ENCODE peak calls at places on chromosomes 6 and 20, in ten cellular contexts. One of them, this sample, is unnamed.

GRCh38 chr20:57053798-57054552 is 212.5 kb downstream of the BMP7 start:
- DNase-seq in stomach: no peak
- DNase-seq in uterus: no peak
- DNase-seq in tibial nerve: no peak
- DNase-seq in heart left ventricle: no peak
- DNase-seq in sigmoid colon: peak; percentile 46
- DNase-seq in transverse colon: no peak
- DNase-seq in A549: no peak
- DNase-seq in IMR-90: no peak
- DNase-seq in lower leg skin: no peak
- DNase-seq in this sample: no peak

GRCh38 chr6:158115508-158115907 is 52.6 kb downstream of the SERAC1 start:
- DNase-seq in A549: no peak
- DNase-seq in heart left ventricle: no peak
- DNase-seq in tibial nerve: no peak
- DNase-seq in sigmoid colon: no peak
- DNase-seq in IMR-90: no peak
- DNase-seq in transverse colon: no peak
- DNase-seq in lower leg skin: no peak
- DNase-seq in stomach: no peak
- DNase-seq in uterus: no peak
- DNase-seq in this sample: no peak

GRCh38 chr6:127971945-127972391 is 71.1 kb upstream of the THEMIS start:
- DNase-seq in sigmoid colon: no peak
- DNase-seq in uterus: no peak
- DNase-seq in stomach: no peak
- DNase-seq in IMR-90: peak; percentile 70
- DNase-seq in transverse colon: no peak
- DNase-seq in lower leg skin: no peak
- DNase-seq in heart left ventricle: no peak
- DNase-seq in A549: peak; percentile 1
- DNase-seq in tibial nerve: no peak
- DNase-seq in this sample: no peak

GRCh38 chr6:129501401-129502051 is 208.5 kb downstream of the ARHGAP18 start:
- DNase-seq in A549: peak; percentile 41
- DNase-seq in uterus: peak; percentile 65
- DNase-seq in tibial nerve: no peak
- DNase-seq in sigmoid colon: peak; percentile 73
- DNase-seq in stomach: peak; percentile 33
- DNase-seq in heart left ventricle: no peak
- DNase-seq in IMR-90: peak; percentile 96
- DNase-seq in lower leg skin: no peak
- DNase-seq in transverse colon: peak; percentile 14
- DNase-seq in this sample: peak; percentile 81

GRCh38 chr20:32829291-32830005 is 9.7 kb downstream of the MAPRE1 start:
- DNase-seq in IMR-90: peak; percentile 24
- DNase-seq in sigmoid colon: peak; percentile 78
- DNase-seq in stomach: no peak
- DNase-seq in heart left ventricle: no peak
- DNase-seq in lower leg skin: no peak
- DNase-seq in transverse colon: no peak
- DNase-seq in tibial nerve: no peak
- DNase-seq in uterus: no peak
- DNase-seq in A549: no peak
- DNase-seq in this sample: no peak

GRCh38 chr6:146543940-146544661 is 468 bp downstream of the RAB32 start:
- DNase-seq in heart left ventricle: peak; percentile 34
- DNase-seq in tibial nerve: peak; percentile 18
- DNase-seq in lower leg skin: peak; percentile 89
- DNase-seq in transverse colon: peak; percentile 67
- DNase-seq in uterus: no peak
- DNase-seq in IMR-90: peak; percentile 38
- DNase-seq in sigmoid colon: peak; percentile 70
- DNase-seq in A549: peak; percentile 54
- DNase-seq in stomach: peak; percentile 49
- DNase-seq in this sample: peak; percentile 30

GRCh38 chr6:12884983-12885382 is 168.4 kb downstream of the PHACTR1 start:
- DNase-seq in lower leg skin: no peak
- DNase-seq in heart left ventricle: no peak
- DNase-seq in A549: no peak
- DNase-seq in tibial nerve: no peak
- DNase-seq in uterus: no peak
- DNase-seq in stomach: no peak
- DNase-seq in IMR-90: no peak
- DNase-seq in sigmoid colon: no peak
- DNase-seq in transverse colon: no peak
- DNase-seq in this sample: no peak

GRCh38 chr6:118784641-118785164 is 109.2 kb upstream of the ASF1A start:
- DNase-seq in heart left ventricle: peak; percentile 19
- DNase-seq in sigmoid colon: no peak
- DNase-seq in uterus: peak; percentile 52
- DNase-seq in tibial nerve: peak; percentile 28
- DNase-seq in IMR-90: peak; percentile 7
- DNase-seq in transverse colon: no peak
- DNase-seq in stomach: no peak
- DNase-seq in lower leg skin: no peak
- DNase-seq in A549: no peak
- DNase-seq in this sample: no peak

GRCh38 chr6:136609878-136610706 is 59.9 kb upstream of the MAP7 start:
- DNase-seq in stomach: peak; percentile 64
- DNase-seq in sigmoid colon: peak; percentile 85
- DNase-seq in uterus: peak; percentile 58
- DNase-seq in transverse colon: peak; percentile 72
- DNase-seq in tibial nerve: no peak
- DNase-seq in lower leg skin: no peak
- DNase-seq in A549: peak; percentile 96
- DNase-seq in heart left ventricle: peak; percentile 22
- DNase-seq in IMR-90: peak; percentile 100
- DNase-seq in this sample: peak; percentile 35

GRCh38 chr20:53847118-53847842 is 223.1 kb downstream of the BCAS1 start:
- DNase-seq in heart left ventricle: no peak
- DNase-seq in lower leg skin: no peak
- DNase-seq in sigmoid colon: no peak
- DNase-seq in IMR-90: no peak
- DNase-seq in stomach: no peak
- DNase-seq in transverse colon: no peak
- DNase-seq in A549: no peak
- DNase-seq in tibial nerve: no peak
- DNase-seq in uterus: no peak
- DNase-seq in this sample: no peak

GRCh38 chr20:63957004-63957689 is 931 bp upstream of the UCKL1 start:
- DNase-seq in IMR-90: peak; percentile 49
- DNase-seq in sigmoid colon: peak; percentile 85
- DNase-seq in transverse colon: peak; percentile 87
- DNase-seq in stomach: peak; percentile 71
- DNase-seq in A549: peak; percentile 82
- DNase-seq in uterus: peak; percentile 73
- DNase-seq in heart left ventricle: peak; percentile 66
- DNase-seq in lower leg skin: no peak
- DNase-seq in tibial nerve: no peak
- DNase-seq in this sample: peak; percentile 74

GRCh38 chr20:52847029-52847660 is 125.0 kb upstream of the TSHZ2 start:
- DNase-seq in transverse colon: no peak
- DNase-seq in A549: no peak
- DNase-seq in IMR-90: no peak
- DNase-seq in lower leg skin: no peak
- DNase-seq in heart left ventricle: no peak
- DNase-seq in sigmoid colon: no peak
- DNase-seq in tibial nerve: no peak
- DNase-seq in stomach: no peak
- DNase-seq in uterus: no peak
- DNase-seq in this sample: no peak

GRCh38 chr20:22556565-22557056 is 27.8 kb downstream of the FOXA2 start:
- DNase-seq in tibial nerve: no peak
- DNase-seq in A549: no peak
- DNase-seq in heart left ventricle: no peak
- DNase-seq in sigmoid colon: no peak
- DNase-seq in lower leg skin: no peak
- DNase-seq in IMR-90: no peak
- DNase-seq in uterus: no peak
- DNase-seq in stomach: no peak
- DNase-seq in transverse colon: no peak
- DNase-seq in this sample: no peak

GRCh38 chr6:63644668-63645326 is 9.2 kb downstream of the PHF3 start:
- DNase-seq in IMR-90: no peak
- DNase-seq in stomach: no peak
- DNase-seq in lower leg skin: no peak
- DNase-seq in uterus: no peak
- DNase-seq in sigmoid colon: no peak
- DNase-seq in A549: no peak
- DNase-seq in tibial nerve: no peak
- DNase-seq in transverse colon: no peak
- DNase-seq in heart left ventricle: no peak
- DNase-seq in this sample: no peak

GRCh38 chr6:158815379-158815724 is 3.8 kb downstream of the EZR start:
- DNase-seq in heart left ventricle: no peak
- DNase-seq in IMR-90: no peak
- DNase-seq in A549: no peak
- DNase-seq in tibial nerve: no peak
- DNase-seq in uterus: no peak
- DNase-seq in transverse colon: no peak
- DNase-seq in stomach: peak; percentile 24
- DNase-seq in sigmoid colon: no peak
- DNase-seq in lower leg skin: peak; percentile 76
- DNase-seq in this sample: no peak

GRCh38 chr20:53751394-53752368 is 158.0 kb upstream of the ZNF217 start:
- DNase-seq in heart left ventricle: no peak
- DNase-seq in stomach: peak; percentile 24
- DNase-seq in uterus: no peak
- DNase-seq in transverse colon: peak; percentile 26
- DNase-seq in tibial nerve: no peak
- DNase-seq in IMR-90: no peak
- DNase-seq in sigmoid colon: no peak
- DNase-seq in A549: peak; percentile 62
- DNase-seq in lower leg skin: no peak
- DNase-seq in this sample: no peak

GRCh38 chr6:90285611-90286381 is 10.8 kb downstream of the BACH2 start:
- DNase-seq in stomach: peak; percentile 69
- DNase-seq in A549: peak; percentile 76
- DNase-seq in transverse colon: peak; percentile 77
- DNase-seq in tibial nerve: peak; percentile 57
- DNase-seq in sigmoid colon: peak; percentile 86
- DNase-seq in heart left ventricle: peak; percentile 82
- DNase-seq in IMR-90: peak; percentile 91
- DNase-seq in lower leg skin: peak; percentile 93
- DNase-seq in uterus: peak; percentile 64
- DNase-seq in this sample: peak; percentile 57

GRCh38 chr6:32111424-32112066 is 2.4 kb upstream of the TNXB start:
- DNase-seq in IMR-90: no peak
- DNase-seq in uterus: peak; percentile 80
- DNase-seq in A549: no peak
- DNase-seq in heart left ventricle: peak; percentile 68
- DNase-seq in transverse colon: no peak
- DNase-seq in lower leg skin: peak; percentile 83
- DNase-seq in stomach: no peak
- DNase-seq in tibial nerve: no peak
- DNase-seq in sigmoid colon: peak; percentile 89
- DNase-seq in this sample: no peak

GRCh38 chr20:290081-290831 is at the start of gene C20orf96:
- DNase-seq in A549: peak; percentile 97
- DNase-seq in stomach: peak; percentile 92
- DNase-seq in uterus: peak; percentile 92
- DNase-seq in IMR-90: peak; percentile 92
- DNase-seq in transverse colon: peak; percentile 96
- DNase-seq in heart left ventricle: peak; percentile 92
- DNase-seq in tibial nerve: peak; percentile 84
- DNase-seq in lower leg skin: peak; percentile 98
- DNase-seq in sigmoid colon: peak; percentile 95
- DNase-seq in this sample: peak; percentile 81

GRCh38 chr6:141963543-141964295 is 169.0 kb upstream of the GJE1 start:
- DNase-seq in A549: no peak
- DNase-seq in stomach: no peak
- DNase-seq in transverse colon: no peak
- DNase-seq in uterus: no peak
- DNase-seq in heart left ventricle: no peak
- DNase-seq in lower leg skin: no peak
- DNase-seq in tibial nerve: no peak
- DNase-seq in IMR-90: peak; percentile 35
- DNase-seq in sigmoid colon: no peak
- DNase-seq in this sample: no peak

GRCh38 chr6:25014806-25015560 is 79.2 kb upstream of the RIPOR2 start:
- DNase-seq in stomach: no peak
- DNase-seq in A549: peak; percentile 6
- DNase-seq in sigmoid colon: peak; percentile 78
- DNase-seq in tibial nerve: no peak
- DNase-seq in uterus: peak; percentile 56
- DNase-seq in transverse colon: no peak
- DNase-seq in IMR-90: peak; percentile 78
- DNase-seq in heart left ventricle: no peak
- DNase-seq in lower leg skin: no peak
- DNase-seq in this sample: no peak

GRCh38 chr20:31693402-31693801 is 29.3 kb downstream of the BCL2L1 start:
- DNase-seq in stomach: no peak
- DNase-seq in IMR-90: no peak
- DNase-seq in A549: no peak
- DNase-seq in heart left ventricle: no peak
- DNase-seq in sigmoid colon: no peak
- DNase-seq in tibial nerve: no peak
- DNase-seq in transverse colon: no peak
- DNase-seq in lower leg skin: no peak
- DNase-seq in uterus: no peak
- DNase-seq in this sample: no peak
- TF ChIP-seq CTCF in stomach: no peak
- TF ChIP-seq CTCF in IMR-90: no peak
- TF ChIP-seq CTCF in A549: no peak
- TF ChIP-seq CTCF in heart left ventricle: no peak
- TF ChIP-seq CTCF in sigmoid colon: no peak
- TF ChIP-seq CTCF in tibial nerve: no peak
- TF ChIP-seq CTCF in transverse colon: no peak
- TF ChIP-seq CTCF in lower leg skin: no peak
- TF ChIP-seq CTCF in uterus: no peak
- TF ChIP-seq CTCF in this sample: no peak

GRCh38 chr6:138499303-138499991 is at the start of gene NHSL1:
- DNase-seq in lower leg skin: no peak
- DNase-seq in transverse colon: peak; percentile 59
- DNase-seq in sigmoid colon: no peak
- DNase-seq in tibial nerve: no peak
- DNase-seq in IMR-90: peak; percentile 26
- DNase-seq in stomach: no peak
- DNase-seq in A549: no peak
- DNase-seq in heart left ventricle: no peak
- DNase-seq in uterus: no peak
- DNase-seq in this sample: no peak
- TF ChIP-seq POLR2A in lower leg skin: no peak
- TF ChIP-seq POLR2A in transverse colon: peak; percentile 76
- TF ChIP-seq POLR2A in sigmoid colon: no peak
- TF ChIP-seq POLR2A in tibial nerve: no peak
- TF ChIP-seq POLR2A in IMR-90: no peak
- TF ChIP-seq POLR2A in stomach: no peak
- TF ChIP-seq POLR2A in A549: no peak
- TF ChIP-seq POLR2A in heart left ventricle: no peak
- TF ChIP-seq POLR2A in uterus: no peak
- TF ChIP-seq POLR2A in this sample: no peak

GRCh38 chr20:33914871-33915270 is 78.8 kb upstream of the RALY start:
- DNase-seq in uterus: no peak
- DNase-seq in stomach: no peak
- DNase-seq in lower leg skin: no peak
- DNase-seq in IMR-90: peak; percentile 94
- DNase-seq in tibial nerve: no peak
- DNase-seq in A549: peak; percentile 24
- DNase-seq in heart left ventricle: no peak
- DNase-seq in sigmoid colon: no peak
- DNase-seq in transverse colon: no peak
- DNase-seq in this sample: no peak
- TF ChIP-seq CTCF in uterus: no peak
- TF ChIP-seq CTCF in stomach: no peak
- TF ChIP-seq CTCF in lower leg skin: no peak
- TF ChIP-seq CTCF in IMR-90: peak; percentile 31
- TF ChIP-seq CTCF in tibial nerve: no peak
- TF ChIP-seq CTCF in A549: no peak
- TF ChIP-seq CTCF in heart left ventricle: no peak
- TF ChIP-seq CTCF in sigmoid colon: no peak
- TF ChIP-seq CTCF in transverse colon: no peak
- TF ChIP-seq CTCF in this sample: no peak

GRCh38 chr6:43170452-43171283 is at the start of gene SRF:
- DNase-seq in heart left ventricle: peak; percentile 100
- DNase-seq in A549: peak; percentile 98
- DNase-seq in sigmoid colon: peak; percentile 100
- DNase-seq in tibial nerve: peak; percentile 100
- DNase-seq in transverse colon: peak; percentile 100
- DNase-seq in lower leg skin: peak; percentile 100
- DNase-seq in IMR-90: peak; percentile 99
- DNase-seq in stomach: peak; percentile 100
- DNase-seq in uterus: peak; percentile 99
- DNase-seq in this sample: peak; percentile 100
- TF ChIP-seq POLR2A in heart left ventricle: no peak
- TF ChIP-seq POLR2A in A549: peak; percentile 39
- TF ChIP-seq POLR2A in sigmoid colon: peak; percentile 76
- TF ChIP-seq POLR2A in tibial nerve: peak; percentile 90
- TF ChIP-seq POLR2A in transverse colon: peak; percentile 39
- TF ChIP-seq POLR2A in lower leg skin: no peak
- TF ChIP-seq POLR2A in IMR-90: peak; percentile 56
- TF ChIP-seq POLR2A in stomach: no peak
- TF ChIP-seq POLR2A in uterus: no peak
- TF ChIP-seq POLR2A in this sample: peak; percentile 49

This sample was measured in breast epithelium.